ENCODE peak calls at places on chromosomes 13 and 19, in ten cellular contexts. One of them, this sample, is unnamed.

GRCh38 chr19:10501971-10502523 is 1.1 kb downstream of the KEAP1 start:
- DNase-seq in GM23338: peak; percentile 58
- DNase-seq in HL-60: peak; percentile 60
- DNase-seq in stomach: peak; percentile 98
- DNase-seq in suprapubic skin: peak; percentile 87
- DNase-seq in sigmoid colon: peak; percentile 90
- DNase-seq in Panc1: no peak
- DNase-seq in breast epithelium: peak; percentile 76
- DNase-seq in SK-N-SH: peak; percentile 90
- DNase-seq in vagina: no peak
- DNase-seq in this sample: peak; percentile 83

GRCh38 chr19:6509118-6509971 is 7.2 kb upstream of the TUBB4A start:
- DNase-seq in GM23338: no peak
- DNase-seq in HL-60: no peak
- DNase-seq in stomach: peak; percentile 63
- DNase-seq in suprapubic skin: no peak
- DNase-seq in sigmoid colon: peak; percentile 70
- DNase-seq in Panc1: no peak
- DNase-seq in breast epithelium: no peak
- DNase-seq in SK-N-SH: no peak
- DNase-seq in vagina: no peak
- DNase-seq in this sample: no peak

GRCh38 chr13:35840991-35841604 is 290.1 kb downstream of the DCLK1 start:
- DNase-seq in GM23338: no peak
- DNase-seq in HL-60: no peak
- DNase-seq in stomach: no peak
- DNase-seq in suprapubic skin: no peak
- DNase-seq in sigmoid colon: no peak
- DNase-seq in Panc1: no peak
- DNase-seq in breast epithelium: peak; percentile 22
- DNase-seq in SK-N-SH: no peak
- DNase-seq in vagina: no peak
- DNase-seq in this sample: no peak

GRCh38 chr13:110559429-110559943 is 2.0 kb downstream of the RAB20 start:
- DNase-seq in GM23338: no peak
- DNase-seq in HL-60: no peak
- DNase-seq in stomach: peak; percentile 91
- DNase-seq in suprapubic skin: no peak
- DNase-seq in sigmoid colon: peak; percentile 81
- DNase-seq in Panc1: no peak
- DNase-seq in breast epithelium: peak; percentile 57
- DNase-seq in SK-N-SH: no peak
- DNase-seq in vagina: no peak
- DNase-seq in this sample: no peak

GRCh38 chr13:99085846-99086148 is 107.9 kb upstream of the DOCK9 start:
- DNase-seq in GM23338: no peak
- DNase-seq in HL-60: no peak
- DNase-seq in stomach: no peak
- DNase-seq in suprapubic skin: no peak
- DNase-seq in sigmoid colon: no peak
- DNase-seq in Panc1: no peak
- DNase-seq in breast epithelium: no peak
- DNase-seq in SK-N-SH: no peak
- DNase-seq in vagina: no peak
- DNase-seq in this sample: no peak

GRCh38 chr13:32446778-32447465 is 19.0 kb upstream of the N4BP2L1 start:
- DNase-seq in GM23338: no peak
- DNase-seq in HL-60: peak; percentile 56
- DNase-seq in stomach: no peak
- DNase-seq in suprapubic skin: no peak
- DNase-seq in sigmoid colon: no peak
- DNase-seq in Panc1: no peak
- DNase-seq in breast epithelium: no peak
- DNase-seq in SK-N-SH: no peak
- DNase-seq in vagina: no peak
- DNase-seq in this sample: no peak

GRCh38 chr19:7870571-7871279 is 3.5 kb downstream of the PRR36 start:
- DNase-seq in GM23338: peak; percentile 96
- DNase-seq in HL-60: peak; percentile 91
- DNase-seq in stomach: peak; percentile 60
- DNase-seq in suprapubic skin: no peak
- DNase-seq in sigmoid colon: no peak
- DNase-seq in Panc1: peak; percentile 71
- DNase-seq in breast epithelium: peak; percentile 84
- DNase-seq in SK-N-SH: peak; percentile 78
- DNase-seq in vagina: no peak
- DNase-seq in this sample: no peak

GRCh38 chr19:8143041-8143440 is 6.4 kb downstream of the FBN3 start:
- DNase-seq in GM23338: no peak
- DNase-seq in HL-60: no peak
- DNase-seq in stomach: no peak
- DNase-seq in suprapubic skin: no peak
- DNase-seq in sigmoid colon: no peak
- DNase-seq in Panc1: no peak
- DNase-seq in breast epithelium: no peak
- DNase-seq in SK-N-SH: peak; percentile 41
- DNase-seq in vagina: no peak
- DNase-seq in this sample: no peak

GRCh38 chr13:80337011-80337688 is 3.8 kb downstream of the SPRY2 start:
- DNase-seq in GM23338: no peak
- DNase-seq in HL-60: no peak
- DNase-seq in stomach: no peak
- DNase-seq in suprapubic skin: no peak
- DNase-seq in sigmoid colon: no peak
- DNase-seq in Panc1: no peak
- DNase-seq in breast epithelium: no peak
- DNase-seq in SK-N-SH: peak; percentile 31
- DNase-seq in vagina: no peak
- DNase-seq in this sample: peak; percentile 19

DNA sequence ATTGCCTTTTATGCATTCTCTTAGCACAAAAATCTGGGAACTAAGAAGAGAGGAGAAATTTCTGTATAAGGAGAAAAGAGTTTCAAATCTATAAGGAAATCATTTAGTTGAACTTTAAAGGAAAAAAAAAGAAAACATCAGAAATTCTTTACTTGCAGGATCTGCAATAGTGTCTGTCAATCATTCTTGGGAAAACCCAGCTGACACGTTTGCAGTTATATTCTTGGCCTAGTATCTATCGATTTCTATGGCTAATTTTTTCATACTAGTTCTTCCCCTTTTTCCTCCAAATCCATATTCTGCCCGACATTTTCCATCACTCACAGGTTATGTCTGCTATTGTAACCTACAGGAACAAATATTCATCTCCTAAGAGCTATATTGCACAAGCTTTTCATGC is 160.7 kb downstream of the ABCC4 start:
- DNase-seq in GM23338: no peak
- DNase-seq in HL-60: no peak
- DNase-seq in stomach: no peak
- DNase-seq in suprapubic skin: no peak
- DNase-seq in sigmoid colon: no peak
- DNase-seq in Panc1: no peak
- DNase-seq in breast epithelium: no peak
- DNase-seq in SK-N-SH: no peak
- DNase-seq in vagina: no peak
- DNase-seq in this sample: no peak
- TF ChIP-seq POLR2AphosphoS5 in GM23338: no peak
- TF ChIP-seq POLR2AphosphoS5 in HL-60: no peak
- TF ChIP-seq POLR2AphosphoS5 in stomach: no peak
- TF ChIP-seq POLR2AphosphoS5 in suprapubic skin: no peak
- TF ChIP-seq POLR2AphosphoS5 in sigmoid colon: no peak
- TF ChIP-seq POLR2AphosphoS5 in Panc1: no peak
- TF ChIP-seq POLR2AphosphoS5 in breast epithelium: no peak
- TF ChIP-seq POLR2AphosphoS5 in SK-N-SH: no peak
- TF ChIP-seq POLR2AphosphoS5 in vagina: no peak
- TF ChIP-seq POLR2AphosphoS5 in this sample: no peak

GRCh38 chr13:100361504-100361903 is 227.1 kb downstream of the GGACT start:
- DNase-seq in GM23338: no peak
- DNase-seq in HL-60: no peak
- DNase-seq in stomach: no peak
- DNase-seq in suprapubic skin: no peak
- DNase-seq in sigmoid colon: no peak
- DNase-seq in Panc1: no peak
- DNase-seq in breast epithelium: no peak
- DNase-seq in SK-N-SH: no peak
- DNase-seq in vagina: no peak
- DNase-seq in this sample: no peak
- H3K27ac ChIP-seq in GM23338: no peak overlapping the region
- H3K27ac ChIP-seq in HL-60: no peak overlapping the region
- H3K27ac ChIP-seq in stomach: no peak overlapping the region
- H3K27ac ChIP-seq in suprapubic skin: no peak overlapping the region
- H3K27ac ChIP-seq in sigmoid colon: no peak overlapping the region
- H3K27ac ChIP-seq in Panc1: peak overlapping the region; percentile 93
- H3K27ac ChIP-seq in breast epithelium: no peak overlapping the region
- H3K27ac ChIP-seq in SK-N-SH: no peak overlapping the region
- H3K27ac ChIP-seq in vagina: no peak overlapping the region
- H3K27ac ChIP-seq in this sample: no peak overlapping the region

GRCh38 chr19:34961775-34962174 is 2.3 kb downstream of the ZNF792 start:
- DNase-seq in GM23338: no peak
- DNase-seq in HL-60: no peak
- DNase-seq in stomach: no peak
- DNase-seq in suprapubic skin: no peak
- DNase-seq in sigmoid colon: no peak
- DNase-seq in Panc1: no peak
- DNase-seq in breast epithelium: no peak
- DNase-seq in SK-N-SH: no peak
- DNase-seq in vagina: no peak
- DNase-seq in this sample: no peak

GRCh38 chr19:34964598-34964997 is 569 bp upstream of the ZNF792 start:
- DNase-seq in GM23338: no peak
- DNase-seq in HL-60: no peak
- DNase-seq in stomach: no peak
- DNase-seq in suprapubic skin: no peak
- DNase-seq in sigmoid colon: no peak
- DNase-seq in Panc1: no peak
- DNase-seq in breast epithelium: no peak
- DNase-seq in SK-N-SH: no peak
- DNase-seq in vagina: no peak
- DNase-seq in this sample: no peak

GRCh38 chr19:34962945-34963530 is 991 bp downstream of the ZNF792 start:
- DNase-seq in GM23338: no peak
- DNase-seq in HL-60: no peak
- DNase-seq in stomach: no peak
- DNase-seq in suprapubic skin: no peak
- DNase-seq in sigmoid colon: no peak
- DNase-seq in Panc1: no peak
- DNase-seq in breast epithelium: no peak
- DNase-seq in SK-N-SH: peak; percentile 49
- DNase-seq in vagina: no peak
- DNase-seq in this sample: no peak

GRCh38 chr19:34962281-34962944 is 1.6 kb downstream of the ZNF792 start:
- DNase-seq in GM23338: no peak
- DNase-seq in HL-60: peak; percentile 48
- DNase-seq in stomach: no peak
- DNase-seq in suprapubic skin: no peak
- DNase-seq in sigmoid colon: no peak
- DNase-seq in Panc1: no peak
- DNase-seq in breast epithelium: no peak
- DNase-seq in SK-N-SH: peak; percentile 72
- DNase-seq in vagina: no peak
- DNase-seq in this sample: no peak

DNA sequence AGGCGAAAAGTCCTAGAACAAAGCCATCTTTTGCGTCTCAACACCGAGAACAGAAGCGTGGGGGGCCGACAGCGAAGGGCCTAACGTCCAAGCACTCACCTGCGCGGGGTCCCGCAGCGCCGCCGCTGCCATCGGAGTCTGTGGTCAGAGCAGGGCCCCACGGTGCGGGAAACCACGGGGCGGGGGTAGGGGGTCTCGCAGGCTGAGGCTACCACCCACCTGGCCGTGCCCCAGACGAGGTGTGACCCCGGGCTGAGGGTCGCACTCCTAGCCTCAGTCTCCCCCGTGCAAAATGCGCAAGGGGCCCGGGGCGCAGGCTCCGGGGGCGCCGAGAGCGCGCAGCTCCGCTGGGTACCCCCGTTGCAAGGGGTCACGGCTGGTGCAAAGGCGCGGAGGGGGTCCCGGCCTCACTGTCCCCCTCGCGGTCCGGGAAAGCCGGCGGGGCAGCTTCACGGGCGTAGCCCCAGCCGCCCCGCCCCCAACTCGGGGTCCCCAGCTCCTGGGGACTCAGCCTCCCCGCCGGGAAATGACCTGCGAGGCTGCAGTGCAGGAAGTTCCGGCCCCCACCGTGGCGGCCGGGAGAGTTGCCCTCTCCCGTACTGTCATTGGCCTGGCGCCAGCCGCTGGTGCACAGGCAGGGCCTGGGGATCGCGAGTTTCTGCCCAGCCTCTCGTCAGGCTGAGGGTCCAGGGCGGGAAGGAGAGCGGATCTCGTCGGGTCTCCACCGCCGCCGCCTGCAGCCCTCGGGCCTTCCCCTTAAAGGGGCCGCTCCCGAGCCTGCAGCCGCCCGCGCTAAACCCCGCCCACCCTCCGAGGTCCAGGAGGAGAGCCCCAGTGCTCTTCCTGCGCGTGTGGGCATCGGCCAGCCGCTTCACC is at the start of gene ZNF792:
- DNase-seq in GM23338: peak; percentile 88
- DNase-seq in HL-60: peak; percentile 29
- DNase-seq in stomach: peak; percentile 70
- DNase-seq in suprapubic skin: no peak
- DNase-seq in sigmoid colon: peak; percentile 78
- DNase-seq in Panc1: no peak
- DNase-seq in breast epithelium: peak; percentile 34
- DNase-seq in SK-N-SH: peak; percentile 91
- DNase-seq in vagina: no peak
- DNase-seq in this sample: peak; percentile 32
- TF ChIP-seq POLR2AphosphoS5 in GM23338: peak; percentile 62
- TF ChIP-seq POLR2AphosphoS5 in HL-60: no peak
- TF ChIP-seq POLR2AphosphoS5 in stomach: peak; percentile 44
- TF ChIP-seq POLR2AphosphoS5 in suprapubic skin: no peak
- TF ChIP-seq POLR2AphosphoS5 in sigmoid colon: peak; percentile 62
- TF ChIP-seq POLR2AphosphoS5 in Panc1: no peak
- TF ChIP-seq POLR2AphosphoS5 in breast epithelium: no peak
- TF ChIP-seq POLR2AphosphoS5 in SK-N-SH: peak; percentile 46
- TF ChIP-seq POLR2AphosphoS5 in vagina: peak; percentile 71
- TF ChIP-seq POLR2AphosphoS5 in this sample: no peak

GRCh38 chr13:113545931-113546516 is 38.5 kb upstream of the TFDP1 start:
- DNase-seq in GM23338: no peak
- DNase-seq in HL-60: no peak
- DNase-seq in stomach: no peak
- DNase-seq in suprapubic skin: peak; percentile 78
- DNase-seq in sigmoid colon: no peak
- DNase-seq in Panc1: no peak
- DNase-seq in breast epithelium: no peak
- DNase-seq in SK-N-SH: peak; percentile 45
- DNase-seq in vagina: no peak
- DNase-seq in this sample: no peak
- H3K27ac ChIP-seq in GM23338: no peak overlapping the region
- H3K27ac ChIP-seq in HL-60: no peak overlapping the region
- H3K27ac ChIP-seq in stomach: peak overlapping the region; percentile 60
- H3K27ac ChIP-seq in suprapubic skin: peak overlapping the region; percentile 53
- H3K27ac ChIP-seq in sigmoid colon: peak overlapping the region; percentile 68
- H3K27ac ChIP-seq in Panc1: no peak overlapping the region
- H3K27ac ChIP-seq in breast epithelium: peak overlapping the region; percentile 84
- H3K27ac ChIP-seq in SK-N-SH: no peak overlapping the region
- H3K27ac ChIP-seq in vagina: peak overlapping the region; percentile 21
- H3K27ac ChIP-seq in this sample: peak overlapping the region; percentile 39

This sample was measured in prostate gland.